ENCODE peak calls at places on chromosomes 13 and 19, in ten cellular contexts. T is prostate gland, U is left ventricle myocardium inferior, L is brain microvascular endothelial cell, V is ascending aorta, E is heart left ventricle, R is SK-N-SH, A is HL-60, M is lower lobe of right lung, O is thoracic aorta. X is an unnamed sample.

GRCh38 chr19:56988271-56988670 is 131.5 kb upstream of the USP29 start:
- DNase-seq in R (no peak), V (no peak), O (no peak), T (no peak), E (no peak), U (no peak), M (no peak), A (no peak), L (no peak), X (no peak)

GRCh38 chr13:97394542-97394941 is 39.4 kb upstream of the RAP2A start:
- DNase-seq in E (no peak), V (no peak), R (no peak), M (no peak), O (no peak), A (no peak), U (no peak), L (no peak), T (no peak), X (no peak)

GRCh38 chr19:3459322-3459881 is 20.9 kb downstream of the SMIM24 start:
- DNase-seq in M (peak; percentile 79), E (peak; percentile 93), T (peak; percentile 40), R (peak; percentile 95), U (peak; percentile 91), V (peak; percentile 80), A (no peak), O (peak; percentile 87), L (peak; percentile 96), X (peak; percentile 82)

GRCh38 chr13:107866666-107867623 is 348.4 kb downstream of the LIG4 start:
- DNase-seq in T (no peak), A (no peak), M (no peak), U (no peak), L (no peak), R (peak; percentile 80), E (no peak), O (no peak), V (no peak), X (no peak)

GRCh38 chr13:102597029-102598015 is 536 bp downstream of the TPP2 start:
- DNase-seq in U (peak; percentile 16), R (peak; percentile 64), O (no peak), M (peak; percentile 55), A (peak; percentile 44), E (peak; percentile 43), T (no peak), V (no peak), L (peak; percentile 7), X (no peak)

GRCh38 chr13:30692108-30692507 is 43.2 kb upstream of the ALOX5AP start:
- DNase-seq in A (no peak), U (no peak), V (no peak), R (no peak), M (no peak), O (no peak), L (no peak), E (no peak), T (no peak), X (no peak)

GRCh38 chr13:66021846-66022245 is 1208.3 kb downstream of the PCDH9 start:
- DNase-seq in V (no peak), E (no peak), U (no peak), L (no peak), R (no peak), A (no peak), M (no peak), T (no peak), O (no peak), X (no peak)

GRCh38 chr19:5107432-5108122 is 138.7 kb downstream of the KDM4B start:
- DNase-seq in T (no peak), E (peak; percentile 72), L (peak; percentile 8), R (peak; percentile 83), A (no peak), O (no peak), M (no peak), V (no peak), U (peak; percentile 51), X (no peak)

GRCh38 chr19:29805026-29805925 is 6.5 kb upstream of the CCNE1 start:
- DNase-seq in O (no peak), V (no peak), M (peak; percentile 18), L (no peak), U (no peak), E (no peak), R (no peak), A (no peak), T (no peak), X (no peak)

GRCh38 chr19:55694241-55694655 is 19.2 kb downstream of the EPN1 start:
- DNase-seq in V (no peak), U (no peak), L (no peak), M (peak; percentile 22), A (no peak), R (no peak), E (peak; percentile 23), T (no peak), O (no peak), X (no peak)

GRCh38 chr13:98923641-98924397 is 54.0 kb downstream of the DOCK9 start:
- DNase-seq in R (no peak), A (no peak), T (peak; percentile 15), U (no peak), M (no peak), E (no peak), L (no peak), V (no peak), O (no peak), X (no peak)

DNA sequence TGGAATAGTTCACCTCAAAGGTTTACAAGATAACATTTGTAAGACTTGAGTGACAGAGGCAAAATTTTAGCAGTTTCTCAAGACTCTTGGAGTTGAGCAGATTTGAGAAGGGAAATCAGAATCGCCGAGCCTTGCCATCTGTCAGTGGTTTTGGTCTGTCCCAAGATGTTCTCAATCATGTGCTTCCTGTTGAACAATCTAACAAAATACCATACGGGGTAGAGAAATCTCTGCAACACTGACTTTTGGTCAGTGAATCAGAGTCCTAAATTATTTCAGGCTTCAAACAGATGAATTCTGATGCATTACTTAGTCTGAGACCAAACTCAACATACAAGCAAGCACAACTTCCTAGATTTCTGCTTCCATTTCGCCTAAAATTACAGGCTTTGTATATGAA is 3.8 kb downstream of the KCTD12 start:
- DNase-seq in T (no peak), M (peak; percentile 54), A (peak; percentile 89), V (no peak), E (peak; percentile 34), R (no peak), L (peak; percentile 28), O (no peak), U (no peak), X (no peak)
- H3K4me3 ChIP-seq in T (no peak overlapping the region), M (peak overlapping the region; percentile 80), A (no peak overlapping the region), V (peak overlapping the region; percentile 28), E (peak overlapping the region; percentile 69), R (no peak overlapping the region), L (peak overlapping the region; percentile 70), O (peak overlapping the region; percentile 90), U (peak overlapping the region; percentile 94), X (no peak overlapping the region)

GRCh38 chr13:48344264-48344663 is 40.7 kb downstream of the RB1 start:
- DNase-seq in E (no peak), O (no peak), A (no peak), U (no peak), R (no peak), T (no peak), L (no peak), V (no peak), M (no peak), X (no peak)
- TF ChIP-seq CTCF in E (no peak), O (no peak), A (no peak), U (no peak), R (no peak), T (no peak), L (no peak), V (no peak), M (no peak), X (no peak)

DNA sequence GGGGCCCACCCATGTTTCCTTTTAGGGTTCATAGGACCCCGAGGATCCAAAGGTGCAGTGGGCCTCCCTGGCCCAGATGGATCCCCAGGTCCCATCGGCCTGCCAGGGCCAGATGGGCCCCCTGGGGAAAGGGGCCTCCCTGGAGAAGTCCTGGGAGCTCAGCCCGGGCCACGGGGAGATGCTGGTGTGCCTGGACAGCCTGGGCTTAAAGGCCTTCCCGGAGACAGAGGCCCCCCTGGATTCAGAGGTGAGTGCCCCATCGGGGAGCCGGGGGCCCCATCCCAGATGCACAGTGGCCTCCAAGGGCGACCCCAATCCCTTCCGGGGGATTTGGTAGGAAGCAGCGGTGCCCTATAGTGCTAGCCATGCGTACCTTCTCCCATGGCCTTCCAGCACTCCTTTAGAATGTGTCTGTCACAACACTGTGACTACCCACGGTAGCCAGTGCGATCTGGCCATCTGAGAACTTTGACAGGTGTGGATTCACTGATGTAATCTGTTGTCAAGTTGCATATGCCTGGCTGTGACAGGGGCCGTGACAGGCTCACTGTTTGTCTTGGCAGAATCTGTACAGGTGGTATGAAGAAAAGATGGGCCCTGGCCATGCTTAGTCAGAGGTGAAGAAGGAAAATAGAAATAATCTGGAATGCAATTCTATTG is 88.5 kb downstream of the RAB20 start:
- DNase-seq in T (no peak), M (peak; percentile 44), O (no peak), E (no peak), R (no peak), L (no peak), V (no peak), U (no peak), A (no peak), X (no peak)
- H3K27me3 ChIP-seq in T (no peaks in the 10 kb centered on the region), M (no peaks in the 10 kb centered on the region), O (no peaks in the 10 kb centered on the region), E (no peaks in the 10 kb centered on the region), R (no peaks in the 10 kb centered on the region), L (no peaks in the 10 kb centered on the region), V (no peaks in the 10 kb centered on the region), U (no peaks in the 10 kb centered on the region), A (peaks cover 4% of the 10 kb centered on the region), X (no peaks in the 10 kb centered on the region)

GRCh38 chr13:78649997-78650724 is 8.8 kb downstream of the OBI1 start:
- DNase-seq in M (no peak), U (no peak), T (no peak), R (no peak), V (no peak), O (no peak), L (no peak), A (peak; percentile 47), E (no peak), X (no peak)

GRCh38 chr13:78655007-78655406 is 3.9 kb downstream of the OBI1 start:
- DNase-seq in L (no peak), R (no peak), O (no peak), E (no peak), M (no peak), V (no peak), A (no peak), U (no peak), T (no peak), X (no peak)

GRCh38 chr13:78652651-78653050 is 6.3 kb downstream of the OBI1 start:
- DNase-seq in V (no peak), M (no peak), R (no peak), T (no peak), L (no peak), U (no peak), E (no peak), A (no peak), O (no peak), X (no peak)

GRCh38 chr13:78655906-78656305 is 3.0 kb downstream of the OBI1 start:
- DNase-seq in U (no peak), V (no peak), L (no peak), M (no peak), A (no peak), O (no peak), R (no peak), E (no peak), T (no peak), X (no peak)

DNA sequence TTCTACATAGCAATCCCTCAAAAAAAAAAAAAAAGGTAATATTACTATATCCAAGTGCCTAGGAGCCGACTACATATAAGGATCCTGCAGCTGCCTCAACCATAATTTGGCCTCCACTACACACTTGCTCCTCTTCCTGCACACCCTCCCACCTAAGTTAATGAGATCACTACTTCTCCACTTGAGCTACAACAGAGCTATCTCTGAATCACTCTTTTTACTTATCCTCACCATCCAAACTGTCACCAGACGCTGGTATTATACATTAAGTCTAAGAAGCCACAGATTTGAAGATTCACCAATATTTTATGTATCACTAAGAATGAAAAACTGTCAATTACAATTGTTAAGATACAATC is 8.3 kb downstream of the OBI1 start:
- DNase-seq in O (no peak), E (no peak), U (no peak), T (no peak), A (no peak), V (no peak), L (no peak), M (no peak), R (no peak), X (no peak)
- H3K4me3 ChIP-seq in O (no peak overlapping the region), E (no peak overlapping the region), U (no peak overlapping the region), T (no peak overlapping the region), A (no peak overlapping the region), V (no peak overlapping the region), L (no peak overlapping the region), M (no peak overlapping the region), R (no peak overlapping the region), X (no peak overlapping the region)